ENCODE peak calls at places on chromosomes 6 and 20, in ten cellular contexts. G, J, Y, M, P, O, U, H, V and B are unnamed samples. For H3K4me1, the result is how much of the 10 kb centered on the place peaks cover.

GRCh38 chr6:38925110-38925509 is 123.5 kb upstream of the GLP1R start:
- DNase-seq in Y (no peak), H (no peak), U (no peak), G (no peak), J (no peak), O (no peak), M (no peak), V (no peak), P (no peak), B (no peak)

GRCh38 chr20:17605131-17605660 is 35.3 kb downstream of the DSTN start:
- DNase-seq in J (no peak), V (peak), H (no peak), U (no peak), O (no peak), Y (no peak), G (no peak), M (no peak), P (no peak), B (no peak)

GRCh38 chr20:38782275-38782674 is 23.2 kb upstream of the PPP1R16B start:
- DNase-seq in Y (no peak), M (no peak), H (no peak), J (no peak), P (no peak), O (peak), U (no peak), V (no peak), G (no peak), B (no peak)

GRCh38 chr6:29813809-29814208 is 13.8 kb upstream of the HLA-G start:
- DNase-seq in O (no peak), J (peak), H (no peak), G (no peak), Y (no peak), P (no peak), U (no peak), V (peak), M (no peak), B (peak)

GRCh38 chr6:12719017-12719416 is 2.5 kb downstream of the PHACTR1 start:
- DNase-seq in U (no peak), M (no peak), J (no peak), G (no peak), Y (no peak), V (no peak), O (no peak), H (no peak), P (no peak), B (no peak)

GRCh38 chr6:139051396-139052070 is 23.0 kb downstream of the ABRACL start:
- DNase-seq in V (no peak), J (no peak), P (no peak), O (no peak), M (no peak), Y (no peak), G (no peak), H (no peak), U (no peak), B (no peak)

GRCh38 chr20:58883243-58883691 is 30.8 kb downstream of the GNAS start:
- DNase-seq in Y (no peak), J (no peak), M (no peak), H (peak), U (no peak), P (no peak), O (no peak), G (peak), V (no peak), B (peak)

GRCh38 chr6:159259726-159260125 is 90.5 kb downstream of the FNDC1 start:
- DNase-seq in Y (no peak), G (no peak), O (no peak), V (no peak), M (no peak), H (no peak), U (no peak), P (no peak), J (no peak), B (no peak)

GRCh38 chr6:167342879-167343610 is 18.2 kb downstream of the TTLL2 start:
- DNase-seq in M (no peak), O (no peak), U (no peak), P (no peak), V (no peak), J (no peak), Y (no peak), H (no peak), G (no peak), B (no peak)

GRCh38 chr6:130675072-130675471 is 152.1 kb upstream of the SMLR1 start:
- DNase-seq in H (no peak), J (peak), U (no peak), P (no peak), G (no peak), Y (no peak), O (no peak), V (no peak), M (no peak), B (no peak)

GRCh38 chr6:168122521-168122920 is 43.5 kb upstream of the FRMD1 start:
- DNase-seq in H (no peak), M (no peak), J (no peak), G (no peak), Y (no peak), P (no peak), U (no peak), V (no peak), O (no peak), B (no peak)

GRCh38 chr6:19210849-19211590 is 626.1 kb upstream of the ID4 start:
- DNase-seq in O (peak), J (no peak), V (peak), M (peak), G (peak), H (peak), U (no peak), Y (no peak), P (no peak), B (peak)

GRCh38 chr6:96060249-96060648 is 44.5 kb downstream of the FUT9 start:
- DNase-seq in G (no peak), Y (no peak), O (no peak), J (no peak), M (no peak), U (no peak), H (no peak), V (no peak), P (no peak), B (no peak)

GRCh38 chr6:33571637-33572316 is 8.3 kb downstream of the BAK1 start:
- DNase-seq in H (no peak), M (no peak), J (no peak), P (no peak), V (no peak), U (no peak), O (no peak), G (no peak), Y (no peak), B (no peak)

GRCh38 chr6:131831392-131831791 is 23.6 kb downstream of the ENPP1 start:
- DNase-seq in P (no peak), U (no peak), J (peak), G (no peak), V (no peak), M (no peak), Y (no peak), O (no peak), H (no peak), B (no peak)
- H3K27ac ChIP-seq in P (no peak), U (no peak), J (no peak), G (no peak), V (no peak), M (no peak), Y (no peak), O (no peak), H (no peak), B (no peak)

GRCh38 chr6:7161845-7162244 is 54.1 kb downstream of the RREB1 start:
- DNase-seq in U (no peak), O (no peak), H (no peak), G (no peak), M (no peak), J (no peak), Y (no peak), P (no peak), V (no peak), B (no peak)
- H3K4me1 ChIP-seq in U (under half), O (half or more), H (under half), G (under half), M (under half), J (under half), Y (under half), P (under half), V (half or more), B (under half)

GRCh38 chr6:51830666-51831065 is 256.7 kb downstream of the PKHD1 start:
- DNase-seq in V (no peak), U (no peak), H (no peak), J (no peak), Y (no peak), M (no peak), P (no peak), G (no peak), O (no peak), B (no peak)

DNA sequence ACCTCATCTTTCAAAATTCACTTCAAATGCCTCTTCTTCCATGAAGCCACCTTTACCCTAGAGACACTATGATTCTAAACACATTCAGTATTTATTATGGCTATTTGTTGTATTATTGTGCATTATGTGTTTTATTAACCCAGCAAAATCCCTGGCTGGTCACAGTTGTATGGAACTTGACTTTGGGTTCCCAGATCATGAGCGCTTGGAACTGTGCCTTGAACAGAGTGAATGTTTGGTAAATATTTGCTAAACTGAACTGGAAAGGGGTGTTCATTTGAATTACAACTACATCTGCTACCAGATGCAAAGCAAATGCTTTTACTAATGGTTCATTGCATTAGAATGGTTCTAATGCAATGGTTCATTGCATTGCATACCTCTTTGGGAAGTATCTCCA is 259.8 kb downstream of the PKHD1 start:
- DNase-seq in O (peak), H (no peak), V (no peak), U (no peak), J (no peak), M (no peak), P (no peak), G (no peak), Y (no peak), B (no peak)
- H3K4me3 ChIP-seq in O (no peak), H (no peak), V (no peak), U (no peak), J (no peak), M (no peak), P (no peak), G (no peak), Y (no peak), B (no peak)

DNA sequence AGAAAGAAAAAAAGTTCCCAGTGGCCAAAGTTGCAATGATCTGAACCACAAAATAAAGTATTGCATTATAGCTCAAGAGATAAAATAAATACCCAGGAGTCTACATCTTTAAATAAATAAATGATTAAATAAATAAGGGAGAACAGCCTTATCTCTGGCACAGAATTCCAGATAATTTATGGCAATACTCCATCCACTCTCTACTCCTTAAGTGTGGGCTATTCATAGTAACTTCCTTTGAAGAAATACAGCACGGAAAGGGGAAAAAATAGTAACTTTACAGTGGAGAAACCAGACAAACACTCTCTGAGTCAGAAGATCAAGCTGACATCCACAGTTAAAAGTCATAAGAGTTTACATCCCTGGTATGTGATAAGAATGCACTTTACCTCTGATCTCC is 11.6 kb downstream of the AURKA start:
- DNase-seq in G (no peak), U (no peak), M (no peak), Y (no peak), O (no peak), J (peak), H (no peak), P (no peak), V (no peak), B (no peak)
- H3K27ac ChIP-seq in G (no peak), U (no peak), M (no peak), Y (no peak), O (no peak), J (no peak), H (no peak), P (no peak), V (no peak), B (no peak)

GRCh38 chr20:46548688-46549087 is 1.8 kb downstream of the OCSTAMP start:
- DNase-seq in V (no peak), M (no peak), U (no peak), G (no peak), J (no peak), H (no peak), O (no peak), Y (no peak), P (no peak), B (peak)
- H3K4me1 ChIP-seq in V (under half), M (under half), U (under half), G (under half), J (under half), H (under half), O (under half), Y (under half), P (under half), B (under half)